ENCODE peak calls at places on chromosomes 12 and 14, in ten cellular contexts. One of them, this sample, is unnamed.

GRCh38 chr12:86331012-86331411 is 74.8 kb upstream of the MGAT4C start:
- DNase-seq in cardiac muscle cell: no peak
- DNase-seq in tibial nerve: no peak
- DNase-seq in naive thymus-derived CD4-positive, alpha-beta T cell: no peak
- DNase-seq in stomach: no peak
- DNase-seq in heart left ventricle: no peak
- DNase-seq in astrocyte: no peak
- DNase-seq in CD8-positive, alpha-beta memory T cell: no peak
- DNase-seq in aorta: no peak
- DNase-seq in adipocyte: no peak
- DNase-seq in this sample: no peak

GRCh38 chr12:119444462-119445044 is 110.0 kb downstream of the CCDC60 start:
- DNase-seq in cardiac muscle cell: peak; percentile 42
- DNase-seq in tibial nerve: no peak
- DNase-seq in aorta: no peak
- DNase-seq in adipocyte: peak; percentile 7
- DNase-seq in CD8-positive, alpha-beta memory T cell: no peak
- DNase-seq in astrocyte: peak; percentile 2
- DNase-seq in heart left ventricle: peak; percentile 12
- DNase-seq in naive thymus-derived CD4-positive, alpha-beta T cell: no peak
- DNase-seq in stomach: peak; percentile 38
- DNase-seq in this sample: peak; percentile 59

GRCh38 chr14:64053694-64054669 is 201.2 kb downstream of the SYNE2 start:
- DNase-seq in stomach: no peak
- DNase-seq in heart left ventricle: no peak
- DNase-seq in CD8-positive, alpha-beta memory T cell: no peak
- DNase-seq in astrocyte: no peak
- DNase-seq in cardiac muscle cell: no peak
- DNase-seq in adipocyte: peak; percentile 12
- DNase-seq in tibial nerve: no peak
- DNase-seq in naive thymus-derived CD4-positive, alpha-beta T cell: no peak
- DNase-seq in aorta: no peak
- DNase-seq in this sample: no peak

GRCh38 chr14:31277085-31277484 is 69.5 kb upstream of the HECTD1 start:
- DNase-seq in cardiac muscle cell: no peak
- DNase-seq in tibial nerve: no peak
- DNase-seq in stomach: no peak
- DNase-seq in adipocyte: no peak
- DNase-seq in CD8-positive, alpha-beta memory T cell: no peak
- DNase-seq in naive thymus-derived CD4-positive, alpha-beta T cell: no peak
- DNase-seq in astrocyte: no peak
- DNase-seq in aorta: no peak
- DNase-seq in heart left ventricle: no peak
- DNase-seq in this sample: no peak

GRCh38 chr14:75229923-75230792 is 48.5 kb upstream of the FOS start:
- DNase-seq in stomach: peak; percentile 74
- DNase-seq in tibial nerve: no peak
- DNase-seq in CD8-positive, alpha-beta memory T cell: peak; percentile 52
- DNase-seq in cardiac muscle cell: peak; percentile 81
- DNase-seq in heart left ventricle: peak; percentile 76
- DNase-seq in naive thymus-derived CD4-positive, alpha-beta T cell: no peak
- DNase-seq in aorta: no peak
- DNase-seq in adipocyte: peak; percentile 26
- DNase-seq in astrocyte: peak; percentile 69
- DNase-seq in this sample: peak; percentile 62

GRCh38 chr12:114952573-114953196 is 268.7 kb upstream of the TBX3 start:
- DNase-seq in CD8-positive, alpha-beta memory T cell: no peak
- DNase-seq in naive thymus-derived CD4-positive, alpha-beta T cell: no peak
- DNase-seq in heart left ventricle: peak; percentile 79
- DNase-seq in cardiac muscle cell: peak; percentile 35
- DNase-seq in aorta: no peak
- DNase-seq in astrocyte: no peak
- DNase-seq in stomach: no peak
- DNase-seq in tibial nerve: no peak
- DNase-seq in adipocyte: no peak
- DNase-seq in this sample: peak; percentile 58

GRCh38 chr12:130713581-130713991 is 2.5 kb downstream of the RIMBP2 start:
- DNase-seq in heart left ventricle: no peak
- DNase-seq in adipocyte: no peak
- DNase-seq in stomach: no peak
- DNase-seq in cardiac muscle cell: no peak
- DNase-seq in tibial nerve: no peak
- DNase-seq in naive thymus-derived CD4-positive, alpha-beta T cell: no peak
- DNase-seq in astrocyte: no peak
- DNase-seq in aorta: no peak
- DNase-seq in CD8-positive, alpha-beta memory T cell: no peak
- DNase-seq in this sample: no peak

GRCh38 chr14:20986811-20987210 is 3.0 kb upstream of the METTL17 start:
- DNase-seq in astrocyte: peak; percentile 97
- DNase-seq in aorta: no peak
- DNase-seq in stomach: no peak
- DNase-seq in adipocyte: peak; percentile 91
- DNase-seq in naive thymus-derived CD4-positive, alpha-beta T cell: no peak
- DNase-seq in heart left ventricle: peak; percentile 10
- DNase-seq in tibial nerve: peak; percentile 31
- DNase-seq in CD8-positive, alpha-beta memory T cell: no peak
- DNase-seq in cardiac muscle cell: peak; percentile 94
- DNase-seq in this sample: no peak

GRCh38 chr12:130838951-130839769 is at the start of gene STX2:
- DNase-seq in adipocyte: peak; percentile 93
- DNase-seq in tibial nerve: peak; percentile 80
- DNase-seq in stomach: peak; percentile 88
- DNase-seq in naive thymus-derived CD4-positive, alpha-beta T cell: peak; percentile 96
- DNase-seq in astrocyte: peak; percentile 54
- DNase-seq in heart left ventricle: peak; percentile 89
- DNase-seq in cardiac muscle cell: peak; percentile 85
- DNase-seq in CD8-positive, alpha-beta memory T cell: peak; percentile 87
- DNase-seq in aorta: peak; percentile 97
- DNase-seq in this sample: peak; percentile 88

GRCh38 chr14:105240811-105241576 is 7.3 kb upstream of the BTBD6 start:
- DNase-seq in stomach: no peak
- DNase-seq in astrocyte: no peak
- DNase-seq in naive thymus-derived CD4-positive, alpha-beta T cell: no peak
- DNase-seq in tibial nerve: no peak
- DNase-seq in CD8-positive, alpha-beta memory T cell: no peak
- DNase-seq in cardiac muscle cell: no peak
- DNase-seq in adipocyte: no peak
- DNase-seq in aorta: no peak
- DNase-seq in heart left ventricle: no peak
- DNase-seq in this sample: no peak

GRCh38 chr12:47841910-47842309 is 22.2 kb upstream of the HDAC7 start:
- DNase-seq in heart left ventricle: no peak
- DNase-seq in naive thymus-derived CD4-positive, alpha-beta T cell: no peak
- DNase-seq in adipocyte: no peak
- DNase-seq in astrocyte: no peak
- DNase-seq in stomach: no peak
- DNase-seq in CD8-positive, alpha-beta memory T cell: no peak
- DNase-seq in aorta: no peak
- DNase-seq in cardiac muscle cell: peak; percentile 59
- DNase-seq in tibial nerve: no peak
- DNase-seq in this sample: no peak

GRCh38 chr12:76025601-76026575 is 5.7 kb downstream of the PHLDA1 start:
- DNase-seq in adipocyte: peak; percentile 31
- DNase-seq in heart left ventricle: no peak
- DNase-seq in tibial nerve: no peak
- DNase-seq in CD8-positive, alpha-beta memory T cell: no peak
- DNase-seq in naive thymus-derived CD4-positive, alpha-beta T cell: no peak
- DNase-seq in astrocyte: peak; percentile 51
- DNase-seq in stomach: no peak
- DNase-seq in aorta: no peak
- DNase-seq in cardiac muscle cell: peak; percentile 61
- DNase-seq in this sample: no peak

GRCh38 chr12:121916719-121917118 is 1.7 kb upstream of the CFAP251 start:
- DNase-seq in tibial nerve: no peak
- DNase-seq in astrocyte: no peak
- DNase-seq in stomach: no peak
- DNase-seq in heart left ventricle: peak; percentile 14
- DNase-seq in adipocyte: peak; percentile 34
- DNase-seq in aorta: no peak
- DNase-seq in cardiac muscle cell: peak; percentile 62
- DNase-seq in naive thymus-derived CD4-positive, alpha-beta T cell: no peak
- DNase-seq in CD8-positive, alpha-beta memory T cell: no peak
- DNase-seq in this sample: no peak

GRCh38 chr12:51191516-51192283 is 18.8 kb upstream of the TFCP2 start:
- DNase-seq in adipocyte: no peak
- DNase-seq in CD8-positive, alpha-beta memory T cell: no peak
- DNase-seq in cardiac muscle cell: no peak
- DNase-seq in tibial nerve: no peak
- DNase-seq in aorta: no peak
- DNase-seq in naive thymus-derived CD4-positive, alpha-beta T cell: no peak
- DNase-seq in astrocyte: no peak
- DNase-seq in heart left ventricle: no peak
- DNase-seq in stomach: no peak
- DNase-seq in this sample: no peak

GRCh38 chr14:92009604-92010003 is 30.3 kb downstream of the TRIP11 start:
- DNase-seq in cardiac muscle cell: no peak
- DNase-seq in naive thymus-derived CD4-positive, alpha-beta T cell: no peak
- DNase-seq in tibial nerve: no peak
- DNase-seq in adipocyte: peak; percentile 11
- DNase-seq in aorta: no peak
- DNase-seq in astrocyte: no peak
- DNase-seq in CD8-positive, alpha-beta memory T cell: no peak
- DNase-seq in stomach: no peak
- DNase-seq in heart left ventricle: no peak
- DNase-seq in this sample: no peak

GRCh38 chr14:92014014-92014413 is 25.8 kb downstream of the TRIP11 start:
- DNase-seq in naive thymus-derived CD4-positive, alpha-beta T cell: no peak
- DNase-seq in heart left ventricle: no peak
- DNase-seq in cardiac muscle cell: no peak
- DNase-seq in adipocyte: peak; percentile 13
- DNase-seq in tibial nerve: no peak
- DNase-seq in astrocyte: no peak
- DNase-seq in stomach: no peak
- DNase-seq in aorta: no peak
- DNase-seq in CD8-positive, alpha-beta memory T cell: no peak
- DNase-seq in this sample: no peak

GRCh38 chr14:92010644-92011043 is 29.2 kb downstream of the TRIP11 start:
- DNase-seq in adipocyte: no peak
- DNase-seq in tibial nerve: no peak
- DNase-seq in astrocyte: no peak
- DNase-seq in cardiac muscle cell: no peak
- DNase-seq in CD8-positive, alpha-beta memory T cell: no peak
- DNase-seq in naive thymus-derived CD4-positive, alpha-beta T cell: no peak
- DNase-seq in aorta: no peak
- DNase-seq in stomach: no peak
- DNase-seq in heart left ventricle: no peak
- DNase-seq in this sample: no peak

GRCh38 chr14:92012121-92012748 is 27.6 kb downstream of the TRIP11 start:
- DNase-seq in astrocyte: no peak
- DNase-seq in cardiac muscle cell: no peak
- DNase-seq in aorta: no peak
- DNase-seq in adipocyte: no peak
- DNase-seq in stomach: no peak
- DNase-seq in heart left ventricle: no peak
- DNase-seq in CD8-positive, alpha-beta memory T cell: no peak
- DNase-seq in tibial nerve: no peak
- DNase-seq in naive thymus-derived CD4-positive, alpha-beta T cell: no peak
- DNase-seq in this sample: no peak
- H3K36me3 ChIP-seq in astrocyte: peaks cover 29% of the 10 kb centered on the region
- H3K36me3 ChIP-seq in cardiac muscle cell: peaks cover 54% of the 10 kb centered on the region
- H3K36me3 ChIP-seq in aorta: peaks cover 3% of the 10 kb centered on the region
- H3K36me3 ChIP-seq in adipocyte: peaks cover 77% of the 10 kb centered on the region
- H3K36me3 ChIP-seq in stomach: peaks cover 32% of the 10 kb centered on the region
- H3K36me3 ChIP-seq in heart left ventricle: peaks cover 100% of the 10 kb centered on the region
- H3K36me3 ChIP-seq in CD8-positive, alpha-beta memory T cell: peaks cover 26% of the 10 kb centered on the region
- H3K36me3 ChIP-seq in tibial nerve: peaks cover 90% of the 10 kb centered on the region
- H3K36me3 ChIP-seq in naive thymus-derived CD4-positive, alpha-beta T cell: peaks cover 60% of the 10 kb centered on the region
- H3K36me3 ChIP-seq in this sample: peaks cover 12% of the 10 kb centered on the region

DNA sequence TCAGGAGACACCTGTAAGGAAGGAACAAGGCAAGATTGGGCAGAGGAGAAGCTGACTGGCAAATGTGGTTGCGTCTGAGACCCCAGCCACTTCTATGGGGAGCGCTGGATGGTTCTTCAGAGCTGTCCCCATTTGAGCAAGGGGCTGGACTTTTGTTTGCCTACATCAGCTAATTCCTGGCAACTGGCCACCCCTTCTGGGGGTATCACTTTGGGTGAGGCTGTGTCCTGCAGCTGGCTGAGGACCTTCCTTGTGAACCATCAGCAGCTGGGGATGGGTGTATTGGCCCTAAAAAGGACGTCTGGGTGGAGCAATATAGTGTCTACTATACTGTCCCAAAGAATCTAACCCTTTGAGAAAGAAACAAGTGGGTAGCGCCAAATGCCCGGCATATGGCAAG is 23.6 kb downstream of the PPFIBP1 start:
- DNase-seq in adipocyte: no peak
- DNase-seq in aorta: no peak
- DNase-seq in cardiac muscle cell: no peak
- DNase-seq in CD8-positive, alpha-beta memory T cell: no peak
- DNase-seq in naive thymus-derived CD4-positive, alpha-beta T cell: no peak
- DNase-seq in stomach: no peak
- DNase-seq in astrocyte: no peak
- DNase-seq in tibial nerve: no peak
- DNase-seq in heart left ventricle: no peak
- DNase-seq in this sample: no peak
- H3K4me3 ChIP-seq in adipocyte: no peak overlapping the region
- H3K4me3 ChIP-seq in aorta: no peak overlapping the region
- H3K4me3 ChIP-seq in cardiac muscle cell: no peak overlapping the region
- H3K4me3 ChIP-seq in CD8-positive, alpha-beta memory T cell: no peak overlapping the region
- H3K4me3 ChIP-seq in naive thymus-derived CD4-positive, alpha-beta T cell: no peak overlapping the region
- H3K4me3 ChIP-seq in stomach: no peak overlapping the region
- H3K4me3 ChIP-seq in astrocyte: no peak overlapping the region
- H3K4me3 ChIP-seq in tibial nerve: no peak overlapping the region
- H3K4me3 ChIP-seq in heart left ventricle: no peak overlapping the region
- H3K4me3 ChIP-seq in this sample: no peak overlapping the region

DNA sequence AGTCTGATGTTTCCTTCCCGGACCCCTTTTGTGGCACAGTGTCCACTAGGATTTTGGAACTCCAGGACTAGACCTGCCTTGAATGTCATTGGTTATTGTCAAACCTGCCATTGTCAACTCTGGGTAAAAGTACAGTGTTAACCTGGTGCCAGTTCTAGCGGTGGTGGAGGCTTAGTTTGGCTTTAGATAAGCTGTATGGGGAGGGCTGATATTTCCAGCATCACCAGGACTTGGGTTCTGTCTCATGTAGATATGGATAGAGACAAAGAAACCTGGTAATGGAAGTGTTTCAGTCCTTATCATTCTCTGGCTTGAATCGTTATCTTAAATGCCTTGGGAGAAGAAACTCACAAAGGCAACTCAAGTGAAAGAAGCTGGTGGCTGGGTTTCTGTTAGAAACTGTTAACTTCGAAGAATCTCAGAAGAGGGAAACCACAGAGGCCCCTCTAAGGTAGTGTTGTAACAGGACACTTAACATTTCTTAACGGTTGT is 10.6 kb downstream of the CHST11 start:
- DNase-seq in tibial nerve: no peak
- DNase-seq in astrocyte: no peak
- DNase-seq in stomach: no peak
- DNase-seq in naive thymus-derived CD4-positive, alpha-beta T cell: no peak
- DNase-seq in heart left ventricle: no peak
- DNase-seq in adipocyte: no peak
- DNase-seq in CD8-positive, alpha-beta memory T cell: no peak
- DNase-seq in aorta: no peak
- DNase-seq in cardiac muscle cell: no peak
- DNase-seq in this sample: no peak
- H3K4me1 ChIP-seq in tibial nerve: no peaks in the 10 kb centered on the region
- H3K4me1 ChIP-seq in astrocyte: no peaks in the 10 kb centered on the region
- H3K4me1 ChIP-seq in stomach: peaks cover 11% of the 10 kb centered on the region
- H3K4me1 ChIP-seq in naive thymus-derived CD4-positive, alpha-beta T cell: peaks cover 74% of the 10 kb centered on the region
- H3K4me1 ChIP-seq in heart left ventricle: peaks cover 7% of the 10 kb centered on the region
- H3K4me1 ChIP-seq in adipocyte: peaks cover 10% of the 10 kb centered on the region
- H3K4me1 ChIP-seq in CD8-positive, alpha-beta memory T cell: peaks cover 96% of the 10 kb centered on the region
- H3K4me1 ChIP-seq in aorta: peaks cover 4% of the 10 kb centered on the region
- H3K4me1 ChIP-seq in cardiac muscle cell: peaks cover 25% of the 10 kb centered on the region
- H3K4me1 ChIP-seq in this sample: peaks cover 3% of the 10 kb centered on the region

GRCh38 chr14:102711946-102712345 is 65.3 kb upstream of the TRAF3 start:
- DNase-seq in cardiac muscle cell: no peak
- DNase-seq in CD8-positive, alpha-beta memory T cell: no peak
- DNase-seq in stomach: no peak
- DNase-seq in astrocyte: no peak
- DNase-seq in aorta: no peak
- DNase-seq in heart left ventricle: no peak
- DNase-seq in naive thymus-derived CD4-positive, alpha-beta T cell: no peak
- DNase-seq in adipocyte: no peak
- DNase-seq in tibial nerve: no peak
- DNase-seq in this sample: no peak
- H3K36me3 ChIP-seq in cardiac muscle cell: peaks cover 25% of the 10 kb centered on the region
- H3K36me3 ChIP-seq in CD8-positive, alpha-beta memory T cell: no peaks in the 10 kb centered on the region
- H3K36me3 ChIP-seq in stomach: peaks cover 10% of the 10 kb centered on the region
- H3K36me3 ChIP-seq in astrocyte: peaks cover 8% of the 10 kb centered on the region
- H3K36me3 ChIP-seq in aorta: no peaks in the 10 kb centered on the region
- H3K36me3 ChIP-seq in heart left ventricle: peaks cover 63% of the 10 kb centered on the region
- H3K36me3 ChIP-seq in naive thymus-derived CD4-positive, alpha-beta T cell: peaks cover 16% of the 10 kb centered on the region
- H3K36me3 ChIP-seq in adipocyte: peaks cover 49% of the 10 kb centered on the region
- H3K36me3 ChIP-seq in tibial nerve: peaks cover 42% of the 10 kb centered on the region
- H3K36me3 ChIP-seq in this sample: peaks cover 40% of the 10 kb centered on the region

This sample was measured in psoas muscle.